ENCODE peak calls at places on chromosomes 7 and 10, in five cellular contexts. M is ovary, O is gastrocnemius medialis, A is RWPE1, W is WTC11. L is an unnamed sample.

GRCh38 chr7:101163281-101164070 is 1.9 kb downstream of the VGF start:
- DNase-seq in M (peak), W (peak), O (no peak), A (peak), L (peak)

GRCh38 chr10:78977761-78978305 is 90.9 kb upstream of the ZMIZ1 start:
- DNase-seq in O (peak), W (no peak), M (peak), A (peak), L (peak)

GRCh38 chr10:97494151-97494550 is 4.1 kb downstream of the MMS19 start:
- DNase-seq in O (no peak), A (no peak), M (no peak), W (no peak), L (no peak)

GRCh38 chr10:134205-134742 is 981 bp upstream of the ZMYND11 start:
- DNase-seq in W (no peak), M (peak), O (no peak), A (peak), L (peak)

GRCh38 chr10:71201921-71202713 is 10.3 kb upstream of the UNC5B start:
- DNase-seq in W (no peak), A (no peak), O (no peak), M (no peak), L (no peak)

GRCh38 chr10:18238875-18239485 is 98.8 kb downstream of the CACNB2 start:
- DNase-seq in M (no peak), W (no peak), O (no peak), A (peak), L (peak)

GRCh38 chr10:50561266-50561665 is 62.5 kb downstream of the SGMS1 start:
- DNase-seq in O (no peak), M (no peak), A (no peak), W (no peak), L (peak)

GRCh38 chr10:79384773-79385391 is 37.6 kb downstream of the PPIF start:
- DNase-seq in W (no peak), A (no peak), M (no peak), O (no peak), L (no peak)

GRCh38 chr10:12701696-12702095 is 299.8 kb downstream of the CCDC3 start:
- DNase-seq in O (no peak), W (no peak), A (no peak), M (no peak), L (peak)

GRCh38 chr7:142556745-142557144 is 192.5 kb upstream of the PRSS1 start:
- DNase-seq in W (peak), A (peak), M (no peak), O (peak), L (peak)

GRCh38 chr10:5628798-5629788 is 37.3 kb downstream of the ASB13 start:
- DNase-seq in M (no peak), W (no peak), A (no peak), O (no peak), L (peak)

GRCh38 chr10:30645340-30645827 is 15.8 kb upstream of the LYZL2 start:
- DNase-seq in A (no peak), W (peak), M (no peak), O (peak), L (no peak)

GRCh38 chr10:77159538-77160110 is 478.0 kb downstream of the KCNMA1 start:
- DNase-seq in A (no peak), W (no peak), O (no peak), M (no peak), L (no peak)

GRCh38 chr10:100814751-100815474 is 69.5 kb downstream of the PAX2 start:
- DNase-seq in A (no peak), W (no peak), O (no peak), M (no peak), L (no peak)

GRCh38 chr7:15508258-15508657 is 53.6 kb downstream of the AGMO start:
- DNase-seq in M (no peak), W (no peak), O (no peak), A (no peak), L (no peak)

GRCh38 chr10:103416436-103417147 is 20.2 kb downstream of the PDCD11 start:
- DNase-seq in M (peak), O (peak), W (peak), A (peak), L (peak)

GRCh38 chr10:58104419-58104818 is 163.3 kb downstream of the IPMK start:
- DNase-seq in M (no peak), W (no peak), O (no peak), A (no peak), L (no peak)

GRCh38 chr10:30583778-30584415 is 45.7 kb downstream of the LYZL2 start:
- DNase-seq in A (peak), O (peak), M (peak), W (no peak), L (peak)

GRCh38 chr7:104629393-104629792 is 301.0 kb downstream of the LHFPL3 start:
- DNase-seq in M (no peak), A (no peak), O (no peak), W (no peak), L (no peak)

GRCh38 chr10:132183046-132183445 is 3.7 kb upstream of the DPYSL4 start:
- DNase-seq in M (no peak), A (no peak), W (no peak), O (no peak), L (peak)
- TF ChIP-seq CTCF in M (no peak), A (no peak), W (no peak), O (no peak), L (no peak)

GRCh38 chr10:62636825-62637248 is 167.7 kb upstream of the ADO start:
- DNase-seq in O (no peak), M (no peak), W (no peak), A (no peak), L (no peak)
- TF ChIP-seq CTCF in O (no peak), M (no peak), W (no peak), A (no peak), L (no peak)

GRCh38 chr10:110336111-110336721 is 31.5 kb upstream of the SMNDC1 start:
- DNase-seq in O (peak), W (peak), A (peak), M (no peak), L (peak)
- TF ChIP-seq CTCF in O (no peak), W (no peak), A (no peak), M (no peak), L (no peak)

GRCh38 chr7:107168233-107169119 is at the start of gene HBP1:
- DNase-seq in M (peak), W (peak), A (peak), O (peak), L (peak)

GRCh38 chr7:107166702-107167426 is 1.9 kb upstream of the HBP1 start:
- DNase-seq in M (no peak), O (no peak), A (no peak), W (no peak), L (no peak)

GRCh38 chr7:107165341-107165740 is 3.5 kb upstream of the HBP1 start:
- DNase-seq in W (no peak), M (no peak), A (no peak), O (no peak), L (no peak)

GRCh38 chr7:107169120-107170050 is 582 bp downstream of the HBP1 start:
- DNase-seq in A (peak), O (peak), M (peak), W (peak), L (peak)

DNA sequence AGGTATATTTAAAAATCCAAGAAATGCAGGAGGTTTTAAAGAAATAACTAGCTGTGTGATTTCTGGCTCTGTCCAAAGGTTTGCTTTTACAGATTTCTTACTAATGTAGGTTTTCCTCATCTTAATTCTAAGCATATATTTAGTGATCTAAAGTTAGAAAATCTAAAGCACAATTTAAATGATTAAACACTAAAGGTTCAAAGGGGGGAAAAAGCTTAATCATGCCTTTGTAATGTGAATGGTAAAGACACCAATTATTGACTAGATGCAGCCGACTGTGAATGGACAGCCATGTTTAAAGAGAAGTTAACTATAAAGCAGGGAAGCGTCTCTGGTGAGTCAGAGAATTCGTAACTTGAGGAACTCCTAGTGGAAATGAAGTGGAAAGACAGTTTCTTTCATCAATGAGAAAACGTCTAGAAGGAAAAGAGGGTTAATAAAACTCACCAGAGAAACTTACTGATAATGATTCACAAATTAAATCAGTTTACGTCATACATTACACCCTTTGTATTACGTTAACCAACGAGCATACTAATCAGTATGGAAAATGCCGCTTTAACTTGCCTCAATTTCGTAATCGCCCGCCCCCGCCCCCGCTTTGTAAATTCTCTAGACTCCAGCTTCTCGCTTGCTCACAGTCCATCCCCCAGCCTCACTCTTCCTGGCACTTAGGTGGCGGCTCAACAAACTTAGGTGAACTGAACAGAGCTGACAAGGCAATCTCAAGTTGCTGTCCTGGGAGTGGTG is 1.1 kb upstream of the HBP1 start:
- DNase-seq in A (peak), W (no peak), M (no peak), O (no peak), L (peak)
- TF ChIP-seq CTCF in A (peak), W (no peak), M (peak), O (no peak), L (peak)

GRCh38 chr10:47225928-47226645 is 73.9 kb upstream of the GDF10 start:
- DNase-seq in M (no peak), A (no peak), O (no peak), W (no peak), L (no peak)

GRCh38 chr10:47230482-47230881 is 69.5 kb upstream of the GDF10 start:
- DNase-seq in W (no peak), A (no peak), O (no peak), M (no peak), L (no peak)

GRCh38 chr10:47222461-47222860 is 77.5 kb upstream of the GDF10 start:
- DNase-seq in O (no peak), M (no peak), A (no peak), W (no peak), L (no peak)

GRCh38 chr10:47223236-47223635 is 76.8 kb upstream of the GDF10 start:
- DNase-seq in A (no peak), W (no peak), O (no peak), M (no peak), L (no peak)

GRCh38 chr10:47225186-47225927 is 74.6 kb upstream of the GDF10 start:
- DNase-seq in O (no peak), A (no peak), M (no peak), W (peak), L (no peak)
- TF ChIP-seq CTCF in O (no peak), A (no peak), M (no peak), W (no peak), L (no peak)

GRCh38 chr7:47196106-47196630 is 385.7 kb downstream of the TNS3 start:
- DNase-seq in A (no peak), W (no peak), M (no peak), O (no peak), L (no peak)

GRCh38 chr7:47197508-47197907 is 384.4 kb downstream of the TNS3 start:
- DNase-seq in O (no peak), M (no peak), A (no peak), W (no peak), L (no peak)

GRCh38 chr7:47194516-47194915 is 387.4 kb downstream of the TNS3 start:
- DNase-seq in W (no peak), A (no peak), M (no peak), O (no peak), L (no peak)

GRCh38 chr7:47198159-47198558 is 383.8 kb downstream of the TNS3 start:
- DNase-seq in A (no peak), O (no peak), M (no peak), W (no peak), L (no peak)

DNA sequence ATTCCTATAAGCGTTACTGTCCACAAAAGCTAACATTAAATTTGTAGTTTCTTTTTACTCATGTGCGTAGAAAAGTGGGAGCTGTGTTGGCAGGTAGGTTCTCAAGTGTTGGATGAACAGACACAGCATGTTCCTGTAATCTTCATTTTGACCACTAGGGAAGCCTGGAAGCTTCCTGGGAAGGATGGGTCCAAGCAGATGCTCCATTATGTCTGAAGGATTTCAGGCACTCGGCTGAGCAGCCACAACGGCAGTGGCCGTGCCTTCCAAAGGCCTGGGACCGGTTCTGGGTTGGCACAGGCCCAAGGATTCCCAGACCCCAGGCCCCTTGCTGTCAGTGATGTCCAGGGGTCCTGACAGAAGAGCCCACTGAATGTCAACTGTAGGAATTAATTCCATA is 386.3 kb downstream of the TNS3 start:
- DNase-seq in W (no peak), O (no peak), A (no peak), M (no peak), L (no peak)
- TF ChIP-seq CTCF in W (peak), O (no peak), A (no peak), M (no peak), L (no peak)

DNA sequence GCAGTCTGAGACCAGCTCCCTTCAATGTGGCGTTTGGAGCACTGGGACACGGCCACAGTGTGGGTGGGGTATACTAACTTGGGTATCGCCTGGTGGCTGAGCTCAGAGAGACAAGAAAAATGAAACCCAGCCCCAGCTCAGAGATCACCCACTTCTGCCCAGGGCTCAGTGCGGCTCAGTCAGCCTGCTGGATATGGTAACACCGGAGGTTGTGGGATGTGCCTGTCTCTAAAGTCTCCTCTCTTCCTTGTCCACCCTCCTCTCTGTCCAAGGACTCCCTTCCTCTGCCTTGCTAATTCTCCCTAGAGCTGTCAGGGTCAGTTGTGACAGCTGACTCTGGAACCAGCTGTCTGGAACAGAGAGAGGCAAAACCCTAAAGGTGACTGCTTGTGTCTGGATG is 149.1 kb downstream of the PTPN20 start:
- DNase-seq in O (no peak), A (no peak), M (no peak), W (no peak), L (no peak)
- TF ChIP-seq CTCF in O (no peak), A (no peak), M (no peak), W (no peak), L (no peak)

GRCh38 chr7:66657798-66658197 is 29.1 kb downstream of the KCTD7 start:
- DNase-seq in W (no peak), O (no peak), A (no peak), M (no peak), L (no peak)

GRCh38 chr7:66654275-66655112 is 25.8 kb downstream of the KCTD7 start:
- DNase-seq in M (peak), A (peak), W (peak), O (peak), L (peak)
- TF ChIP-seq CTCF in M (no peak), A (no peak), W (no peak), O (no peak), L (no peak)

GRCh38 chr10:94889123-94889522 is 49.3 kb upstream of the CYP2C9 start:
- DNase-seq in M (no peak), W (no peak), A (no peak), O (no peak), L (no peak)

GRCh38 chr10:94890264-94891022 is 48.0 kb upstream of the CYP2C9 start:
- DNase-seq in W (no peak), A (no peak), M (no peak), O (no peak), L (no peak)
- TF ChIP-seq CTCF in W (no peak), A (no peak), M (no peak), O (no peak), L (no peak)

DNA sequence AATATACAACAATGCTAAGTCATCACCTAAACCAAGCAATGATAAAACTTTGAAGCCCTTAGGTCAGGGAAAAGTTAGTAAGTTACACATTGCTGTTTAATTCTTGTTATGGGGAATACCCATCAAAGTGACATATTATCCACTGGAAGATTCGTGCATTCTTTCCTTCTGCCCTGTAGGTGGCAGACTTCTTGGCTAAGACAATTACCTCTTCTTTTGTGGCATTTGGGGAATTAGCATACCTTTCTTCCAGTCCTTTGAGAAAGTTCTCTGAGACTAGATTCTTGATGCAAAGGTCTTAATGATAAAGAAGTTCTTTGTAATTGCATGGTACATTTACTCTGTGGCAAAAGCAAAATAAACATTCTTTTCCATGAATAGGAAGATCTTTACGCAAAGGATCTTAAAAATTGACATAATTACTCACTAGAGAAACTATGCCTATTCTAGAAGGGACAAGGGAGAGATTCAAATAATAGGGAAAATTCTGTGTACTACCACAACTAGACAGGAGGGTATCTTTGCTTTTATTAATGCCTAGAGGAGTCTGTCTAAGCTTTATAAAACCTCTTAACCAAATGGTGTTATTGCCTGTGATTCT is 395.9 kb downstream of the GRM8 start:
- DNase-seq in A (peak), W (no peak), O (no peak), M (no peak), L (peak)
- TF ChIP-seq CTCF in A (peak), W (peak), O (no peak), M (no peak), L (peak)